ENCODE peak calls at places on chromosomes 3 and 15, in six cellular contexts. M is GM12891, L is K562, R is HepG2, K is H1, W is GM12878. P is an unnamed sample.

GRCh38 chr3:49994476-49994875 is 54.5 kb downstream of the RBM6 start:
- DNase-seq in M (no peak), K (no peak), R (no peak), W (no peak), L (no peak), P (no peak)

GRCh38 chr3:66609660-66610547 is 109.1 kb upstream of the LRIG1 start:
- DNase-seq in R (no peak), W (no peak), L (no peak), K (no peak), M (no peak), P (no peak)

GRCh38 chr3:25423780-25424179 is 4.3 kb upstream of the RARB start:
- DNase-seq in L (no peak), M (no peak), W (no peak), K (no peak), R (no peak), P (no peak)

GRCh38 chr3:116741462-116741861 is 31.9 kb downstream of the TUSC7 start:
- DNase-seq in L (no peak), M (no peak), R (no peak), K (no peak), W (no peak), P (no peak)

GRCh38 chr15:28903555-28903954 is 17.8 kb downstream of the APBA2 start:
- DNase-seq in K (no peak), R (no peak), L (no peak), W (no peak), M (no peak), P (no peak)

GRCh38 chr3:103847081-103848062 is 1412.6 kb downstream of the ZPLD1 start:
- DNase-seq in M (no peak), W (no peak), L (no peak), K (no peak), R (peak; percentile 47), P (no peak)

GRCh38 chr3:158313344-158313927 is 203.5 kb downstream of the RSRC1 start:
- DNase-seq in K (no peak), W (no peak), R (peak; percentile 31), L (peak; percentile 48), M (no peak), P (no peak)

GRCh38 chr3:156685198-156685597 is 10.8 kb downstream of the TIPARP start:
- DNase-seq in W (no peak), K (no peak), R (no peak), L (no peak), M (no peak), P (no peak)

GRCh38 chr3:150149651-150150051 is 179.0 kb upstream of the PFN2 start:
- DNase-seq in K (no peak), W (no peak), L (no peak), M (no peak), R (no peak), P (no peak)

GRCh38 chr3:156553705-156554356 is 1.1 kb downstream of the SSR3 start:
- DNase-seq in L (peak; percentile 77), K (no peak), W (no peak), M (no peak), R (peak; percentile 60), P (no peak)

GRCh38 chr3:14544282-14545250 is 4.4 kb upstream of the GRIP2 start:
- DNase-seq in W (no peak), R (no peak), L (no peak), K (no peak), M (no peak), P (no peak)

GRCh38 chr3:179726075-179726742 is 73.4 kb downstream of the USP13 start:
- DNase-seq in L (no peak), W (no peak), R (no peak), K (no peak), M (no peak), P (no peak)

GRCh38 chr15:31333119-31333518 is 6.5 kb downstream of the KLF13 start:
- DNase-seq in K (no peak), L (no peak), R (no peak), M (no peak), W (no peak), P (no peak)

GRCh38 chr15:101540480-101541239 is 51.2 kb upstream of the PCSK6 start:
- DNase-seq in L (peak; percentile 21), R (peak; percentile 65), W (no peak), K (no peak), M (no peak), P (no peak)

GRCh38 chr3:128051837-128052766 is at the start of gene SEC61A1:
- DNase-seq in K (peak; percentile 67), W (peak; percentile 72), M (peak; percentile 95), R (peak; percentile 86), L (peak; percentile 92), P (peak; percentile 96)

GRCh38 chr3:71583569-71584215 is at the start of gene FOXP1:
- DNase-seq in K (no peak), W (no peak), L (peak; percentile 75), R (peak; percentile 66), M (no peak), P (no peak)
- TF ChIP-seq POLR2A in K (peak; percentile 77), W (no peak), L (no peak), R (no peak), M (no peak), P (no peak)

GRCh38 chr3:187747506-187747905 is 2.2 kb upstream of the BCL6 start:
- DNase-seq in W (no peak), K (no peak), L (peak; percentile 5), M (no peak), R (no peak), P (no peak)

GRCh38 chr3:187750041-187750512 is 4.8 kb upstream of the BCL6 start:
- DNase-seq in R (peak; percentile 92), K (no peak), W (no peak), M (no peak), L (no peak), P (no peak)

GRCh38 chr3:187746059-187746453 is 788 bp upstream of the BCL6 start:
- DNase-seq in R (no peak), K (no peak), W (no peak), L (peak; percentile 13), M (no peak), P (no peak)

GRCh38 chr3:187746479-187747335 is 1.4 kb upstream of the BCL6 start:
- DNase-seq in K (no peak), R (no peak), M (no peak), W (no peak), L (peak; percentile 58), P (no peak)

GRCh38 chr3:187748050-187748481 is 2.8 kb upstream of the BCL6 start:
- DNase-seq in M (no peak), K (peak; percentile 77), R (peak; percentile 82), W (no peak), L (peak; percentile 93), P (no peak)
- TF ChIP-seq POLR2AphosphoS5 in M (no peak), K (no peak), R (no peak), W (no peak), L (no peak), P (no peak)

GRCh38 chr3:143637133-143637532 is 211.1 kb downstream of the SLC9A9 start:
- DNase-seq in L (no peak), K (no peak), W (no peak), R (no peak), M (no peak), P (no peak)
- TF ChIP-seq TAF1 in L (no peak), K (no peak), W (no peak), R (no peak), M (no peak), P (no peak)

DNA sequence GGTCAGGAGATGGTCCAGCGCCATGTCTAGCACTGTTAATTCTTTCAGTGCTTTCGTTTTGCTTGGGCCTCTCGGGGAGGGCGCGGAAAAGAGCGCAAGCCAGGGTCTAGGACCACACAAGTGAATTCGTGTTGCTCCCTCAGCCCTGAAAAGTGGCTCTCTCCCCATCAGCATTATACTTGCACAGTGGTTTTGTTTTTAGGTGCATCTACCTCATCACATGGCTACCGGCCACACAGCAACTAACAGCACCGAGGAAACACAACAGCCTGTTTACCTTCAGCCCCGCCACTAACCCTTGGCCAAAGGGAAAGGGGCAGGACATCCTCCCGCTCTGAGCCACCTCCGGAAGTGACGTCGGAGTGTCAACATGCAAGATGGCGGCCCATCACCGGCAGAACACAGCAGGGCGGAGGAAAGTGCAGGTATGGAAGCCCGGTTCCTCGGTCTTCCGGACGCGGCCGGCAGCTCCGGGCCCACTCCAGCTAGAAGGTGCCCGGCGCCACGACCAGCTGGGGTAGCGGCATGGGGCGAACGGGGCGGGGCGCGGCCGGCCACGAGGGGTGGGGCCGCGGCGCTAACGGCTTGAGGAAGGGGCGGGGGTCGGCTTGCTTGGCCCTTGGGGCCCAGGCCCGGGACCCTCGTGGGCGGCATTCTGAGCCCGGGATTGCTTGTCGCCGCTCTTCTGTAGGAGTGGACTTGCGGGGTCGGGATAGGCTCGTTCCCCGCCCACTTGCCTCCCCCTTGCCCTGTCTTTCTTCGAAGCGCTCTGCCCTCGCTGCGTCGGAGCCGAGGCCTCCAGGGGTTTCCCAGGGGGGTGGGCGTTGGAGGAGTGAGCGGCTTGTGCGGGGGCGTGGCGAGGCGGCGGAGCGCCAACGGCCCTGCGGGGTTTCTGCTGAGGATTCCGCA is at the start of the genes SCN11A and WDR48:
- DNase-seq in K (peak; percentile 72), R (peak; percentile 92), L (peak; percentile 98), W (peak; percentile 68), M (peak; percentile 89), P (peak; percentile 85)
- TF ChIP-seq POLR2A in K (peak; percentile 100), R (peak; percentile 93), L (peak; percentile 97), W (peak; percentile 98), M (peak; percentile 96), P (peak; percentile 94)

DNA sequence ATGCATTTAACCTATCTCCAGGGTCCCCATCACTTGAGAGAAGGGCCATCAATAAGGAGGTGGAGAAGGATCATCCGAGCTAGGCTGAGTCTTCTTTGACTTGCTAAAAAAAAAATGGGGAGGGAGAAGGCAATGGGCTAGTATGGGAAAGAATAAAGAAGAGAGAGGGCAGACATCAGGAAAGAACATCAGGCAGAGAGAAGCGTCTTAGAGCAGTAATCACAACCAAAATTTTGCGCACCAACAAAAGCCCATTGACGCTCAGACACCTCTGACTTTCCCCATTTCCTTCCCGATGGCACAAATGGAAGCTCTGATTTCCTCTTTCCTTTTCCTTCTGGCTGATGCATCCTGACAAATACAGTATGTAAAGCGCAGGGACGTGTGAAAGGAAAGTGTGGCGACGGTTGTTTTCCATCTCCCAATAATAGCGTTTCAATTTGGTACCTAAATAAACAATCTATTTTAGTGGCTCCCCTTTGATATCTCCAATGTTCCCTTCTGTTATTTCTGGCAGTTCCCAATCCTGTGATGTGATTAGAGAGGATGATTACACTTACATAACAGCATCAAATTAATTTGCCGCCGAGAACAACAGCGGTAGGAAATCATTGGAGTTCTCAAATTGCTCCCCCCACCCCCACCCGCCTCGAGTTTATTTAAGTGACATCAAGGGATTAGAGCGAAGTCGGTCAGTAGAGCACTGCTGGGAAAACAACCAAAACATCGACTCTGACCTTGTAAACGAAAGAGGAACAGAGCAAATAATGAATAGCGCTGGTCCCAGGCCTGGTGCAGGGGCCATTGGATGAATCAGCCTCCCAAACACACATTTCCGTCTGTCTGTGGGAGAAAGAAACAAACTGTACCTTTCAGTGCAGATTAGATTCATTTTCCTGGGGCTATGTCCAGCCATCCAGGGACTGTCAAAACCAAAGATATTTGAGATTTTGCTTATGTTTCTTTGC is 273.3 kb upstream of the ICE2 start:
- DNase-seq in M (no peak), K (no peak), R (peak; percentile 96), L (no peak), W (no peak), P (no peak)
- TF ChIP-seq POLR2AphosphoS5 in M (no peak), K (no peak), R (no peak), L (no peak), W (no peak), P (no peak)

GRCh38 chr3:195921334-195921771 is 13.0 kb upstream of the TNK2 start:
- DNase-seq in R (no peak), M (no peak), K (no peak), W (no peak), L (peak; percentile 64), P (no peak)
- TF ChIP-seq TAF1 in R (no peak), M (no peak), K (no peak), W (no peak), L (no peak), P (no peak)